ENCODE peak calls at places on chromosome 1, in four cellular contexts. One of them, this sample, is unnamed.

GRCh38 chr1:40651138-40651857 is 14.2 kb downstream of the RIMS3 start:
- DNase-seq in astrocyte of the hippocampus: no peak
- DNase-seq in SW 1271: no peak
- DNase-seq in CD4-positive, alpha-beta T cell: no peak
- DNase-seq in this sample: no peak

GRCh38 chr1:48673725-48674124 is 103.0 kb downstream of the BEND5 start:
- DNase-seq in SW 1271: no peak
- DNase-seq in CD4-positive, alpha-beta T cell: no peak
- DNase-seq in astrocyte of the hippocampus: no peak
- DNase-seq in this sample: no peak

GRCh38 chr1:166379447-166379846 is 212.6 kb upstream of the FAM78B start:
- DNase-seq in CD4-positive, alpha-beta T cell: no peak
- DNase-seq in astrocyte of the hippocampus: peak
- DNase-seq in SW 1271: no peak
- DNase-seq in this sample: no peak

GRCh38 chr1:170734412-170735175 is 70.7 kb downstream of the PRRX1 start:
- DNase-seq in SW 1271: no peak
- DNase-seq in CD4-positive, alpha-beta T cell: no peak
- DNase-seq in astrocyte of the hippocampus: peak
- DNase-seq in this sample: no peak

GRCh38 chr1:65153635-65154034 is 5.6 kb downstream of the AK4 start:
- DNase-seq in astrocyte of the hippocampus: no peak
- DNase-seq in CD4-positive, alpha-beta T cell: no peak
- DNase-seq in SW 1271: no peak
- DNase-seq in this sample: no peak

GRCh38 chr1:151058682-151059341 is 610 bp downstream of the CDC42SE1 start:
- DNase-seq in CD4-positive, alpha-beta T cell: no peak
- DNase-seq in astrocyte of the hippocampus: peak
- DNase-seq in SW 1271: no peak
- DNase-seq in this sample: no peak

GRCh38 chr1:40078512-40079333 is 18.3 kb downstream of the PPT1 start:
- DNase-seq in CD4-positive, alpha-beta T cell: peak
- DNase-seq in astrocyte of the hippocampus: peak
- DNase-seq in SW 1271: peak
- DNase-seq in this sample: peak

GRCh38 chr1:93670141-93670540 is 11.5 kb downstream of the BCAR3 start:
- DNase-seq in astrocyte of the hippocampus: peak
- DNase-seq in CD4-positive, alpha-beta T cell: no peak
- DNase-seq in SW 1271: no peak
- DNase-seq in this sample: no peak

GRCh38 chr1:68503085-68503484 is 6.2 kb upstream of the DEPDC1 start:
- DNase-seq in CD4-positive, alpha-beta T cell: no peak
- DNase-seq in astrocyte of the hippocampus: no peak
- DNase-seq in SW 1271: no peak
- DNase-seq in this sample: no peak

GRCh38 chr1:190759807-190760206 is 282.1 kb upstream of the BRINP3 start:
- DNase-seq in astrocyte of the hippocampus: no peak
- DNase-seq in SW 1271: no peak
- DNase-seq in CD4-positive, alpha-beta T cell: no peak
- DNase-seq in this sample: no peak

GRCh38 chr1:33768821-33769220 is 95.1 kb upstream of the HMGB4 start:
- DNase-seq in astrocyte of the hippocampus: peak
- DNase-seq in SW 1271: no peak
- DNase-seq in CD4-positive, alpha-beta T cell: no peak
- DNase-seq in this sample: no peak

GRCh38 chr1:111923766-111924165 is 65.7 kb downstream of the KCND3 start:
- DNase-seq in astrocyte of the hippocampus: no peak
- DNase-seq in CD4-positive, alpha-beta T cell: no peak
- DNase-seq in SW 1271: no peak
- DNase-seq in this sample: no peak

GRCh38 chr1:58434181-58434580 is 112.3 kb downstream of the OMA1 start:
- DNase-seq in astrocyte of the hippocampus: no peak
- DNase-seq in CD4-positive, alpha-beta T cell: no peak
- DNase-seq in SW 1271: no peak
- DNase-seq in this sample: no peak

GRCh38 chr1:225299624-225300023 is 128.2 kb downstream of the LBR start:
- DNase-seq in CD4-positive, alpha-beta T cell: no peak
- DNase-seq in SW 1271: no peak
- DNase-seq in astrocyte of the hippocampus: peak
- DNase-seq in this sample: no peak

GRCh38 chr1:64136749-64137568 is 66.5 kb upstream of the UBE2U start:
- DNase-seq in CD4-positive, alpha-beta T cell: peak
- DNase-seq in SW 1271: peak
- DNase-seq in astrocyte of the hippocampus: peak
- DNase-seq in this sample: peak

GRCh38 chr1:243742814-243743213 is 107.2 kb downstream of the AKT3 start:
- DNase-seq in SW 1271: no peak
- DNase-seq in astrocyte of the hippocampus: peak
- DNase-seq in CD4-positive, alpha-beta T cell: no peak
- DNase-seq in this sample: no peak

GRCh38 chr1:50995651-50996050 is 25.6 kb downstream of the CDKN2C start:
- DNase-seq in astrocyte of the hippocampus: no peak
- DNase-seq in CD4-positive, alpha-beta T cell: no peak
- DNase-seq in SW 1271: no peak
- DNase-seq in this sample: no peak

GRCh38 chr1:150876111-150876434 is 326 bp downstream of the ARNT start:
- DNase-seq in SW 1271: peak
- DNase-seq in CD4-positive, alpha-beta T cell: no peak
- DNase-seq in astrocyte of the hippocampus: peak
- DNase-seq in this sample: no peak

GRCh38 chr1:184672013-184672726 is 82.5 kb downstream of the EDEM3 start:
- DNase-seq in astrocyte of the hippocampus: no peak
- DNase-seq in CD4-positive, alpha-beta T cell: no peak
- DNase-seq in SW 1271: no peak
- DNase-seq in this sample: no peak

GRCh38 chr1:33234588-33234990 is 21.7 kb upstream of the ZNF362 start:
- DNase-seq in SW 1271: no peak
- DNase-seq in astrocyte of the hippocampus: no peak
- DNase-seq in CD4-positive, alpha-beta T cell: no peak
- DNase-seq in this sample: no peak

GRCh38 chr1:235739124-235739523 is 89.5 kb upstream of the GNG4 start:
- DNase-seq in SW 1271: no peak
- DNase-seq in astrocyte of the hippocampus: no peak
- DNase-seq in CD4-positive, alpha-beta T cell: no peak
- DNase-seq in this sample: no peak

GRCh38 chr1:92987462-92987861 is 26.2 kb upstream of the DIPK1A start:
- DNase-seq in astrocyte of the hippocampus: no peak
- DNase-seq in CD4-positive, alpha-beta T cell: no peak
- DNase-seq in SW 1271: no peak
- DNase-seq in this sample: no peak

GRCh38 chr1:213457097-213457680 is 406.1 kb downstream of the RPS6KC1 start:
- DNase-seq in astrocyte of the hippocampus: peak
- DNase-seq in CD4-positive, alpha-beta T cell: no peak
- DNase-seq in SW 1271: no peak
- DNase-seq in this sample: no peak

GRCh38 chr1:222777463-222777862 is 37.4 kb upstream of the DISP1 start:
- DNase-seq in astrocyte of the hippocampus: no peak
- DNase-seq in SW 1271: no peak
- DNase-seq in CD4-positive, alpha-beta T cell: no peak
- DNase-seq in this sample: no peak

GRCh38 chr1:160862151-160863061 is at the start of gene CD244:
- DNase-seq in CD4-positive, alpha-beta T cell: no peak
- DNase-seq in SW 1271: no peak
- DNase-seq in astrocyte of the hippocampus: no peak
- DNase-seq in this sample: peak